ENCODE peak calls at places on chromosomes 5 and 9, in six cellular contexts. One of them, this sample, is unnamed.

GRCh38 chr5:118233601-118234000 is 754.7 kb downstream of the DTWD2 start:
- DNase-seq in iPS-NIHi11: no peak
- DNase-seq in cardiac muscle cell: no peak
- DNase-seq in natural killer cell: no peak
- DNase-seq in hippocampal formation: no peak
- DNase-seq in HTR-8/SVneo: no peak
- DNase-seq in this sample: no peak

GRCh38 chr5:127833999-127834953 is 131.1 kb downstream of the CCDC192 start:
- DNase-seq in natural killer cell: no peak
- DNase-seq in cardiac muscle cell: no peak
- DNase-seq in iPS-NIHi11: no peak
- DNase-seq in HTR-8/SVneo: no peak
- DNase-seq in hippocampal formation: no peak
- DNase-seq in this sample: no peak

GRCh38 chr5:1215320-1216096 is 9.7 kb upstream of the SLC6A18 start:
- DNase-seq in HTR-8/SVneo: no peak
- DNase-seq in iPS-NIHi11: no peak
- DNase-seq in hippocampal formation: no peak
- DNase-seq in cardiac muscle cell: no peak
- DNase-seq in natural killer cell: no peak
- DNase-seq in this sample: no peak

GRCh38 chr5:54259090-54259489 is 51.3 kb downstream of the ARL15 start:
- DNase-seq in natural killer cell: no peak
- DNase-seq in iPS-NIHi11: no peak
- DNase-seq in cardiac muscle cell: no peak
- DNase-seq in HTR-8/SVneo: no peak
- DNase-seq in hippocampal formation: no peak
- DNase-seq in this sample: no peak

GRCh38 chr9:130193119-130193518 is 20.9 kb downstream of the NCS1 start:
- DNase-seq in hippocampal formation: no peak
- DNase-seq in natural killer cell: no peak
- DNase-seq in iPS-NIHi11: no peak
- DNase-seq in HTR-8/SVneo: no peak
- DNase-seq in cardiac muscle cell: no peak
- DNase-seq in this sample: no peak

GRCh38 chr9:4382722-4383317 is 83.0 kb upstream of the GLIS3 start:
- DNase-seq in natural killer cell: no peak
- DNase-seq in iPS-NIHi11: peak
- DNase-seq in HTR-8/SVneo: peak
- DNase-seq in hippocampal formation: peak
- DNase-seq in cardiac muscle cell: peak
- DNase-seq in this sample: no peak

GRCh38 chr9:23088932-23089364 is 642.3 kb downstream of the DMRTA1 start:
- DNase-seq in natural killer cell: no peak
- DNase-seq in HTR-8/SVneo: peak
- DNase-seq in cardiac muscle cell: peak
- DNase-seq in hippocampal formation: no peak
- DNase-seq in iPS-NIHi11: peak
- DNase-seq in this sample: no peak

GRCh38 chr5:170719551-170719950 is 64.0 kb upstream of the GABRP start:
- DNase-seq in HTR-8/SVneo: no peak
- DNase-seq in cardiac muscle cell: no peak
- DNase-seq in hippocampal formation: no peak
- DNase-seq in iPS-NIHi11: no peak
- DNase-seq in natural killer cell: no peak
- DNase-seq in this sample: no peak

This sample was measured in Panc1.